ENCODE peak calls at places on chromosomes 4 and X, in four cellular contexts. G, K, Z and N are unnamed samples.

GRCh38 chrX:139203681-139204575 is 326.6 kb upstream of the F9 start:
- DNase-seq in G (peak; percentile 50), Z (peak; percentile 16), K (peak; percentile 54), N (no peak)

GRCh38 chr4:79078339-79078738 is 139.1 kb upstream of the PAQR3 start:
- DNase-seq in G (peak; percentile 34), K (no peak), Z (no peak), N (no peak)

GRCh38 chr4:68209003-68209402 is 36.5 kb downstream of the TMPRSS11B start:
- DNase-seq in G (peak; percentile 25), K (no peak), Z (peak; percentile 3), N (no peak)

GRCh38 chr4:73507541-73507940 is 26.0 kb downstream of the AFM start:
- DNase-seq in Z (no peak), G (no peak), K (no peak), N (no peak)

GRCh38 chr4:22253431-22253830 is 262.4 kb downstream of the ADGRA3 start:
- DNase-seq in G (no peak), Z (no peak), K (no peak), N (no peak)

GRCh38 chr4:89509708-89510269 is 202.2 kb upstream of the GPRIN3 start:
- DNase-seq in G (peak; percentile 21), Z (peak; percentile 94), K (peak; percentile 55), N (no peak)

GRCh38 chr4:124278477-124278876 is 434.1 kb downstream of the ANKRD50 start:
- DNase-seq in Z (peak; percentile 76), G (no peak), K (no peak), N (peak; percentile 5)

GRCh38 chr4:102564399-102564921 is 63.3 kb downstream of the NFKB1 start:
- DNase-seq in Z (no peak), G (no peak), K (no peak), N (no peak)

GRCh38 chr4:140707325-140707724 is 48.9 kb downstream of the TBC1D9 start:
- DNase-seq in K (no peak), G (no peak), Z (no peak), N (no peak)